ENCODE peak calls at places on chromosomes 3 and 15, in six cellular contexts. T is mammary epithelial cell; K is activated CD8-positive, alpha-beta T cell treated with anti-CD3 and anti-CD28 coated beads for 36 hours; W is fibroblast of lung; H is GM13977; L is fibroblast of the aortic adventitia. A is an unnamed sample.

GRCh38 chr3:112604536-112604935 is 36.4 kb downstream of the CCDC80 start:
- DNase-seq in T (no peak), K (no peak), W (peak; percentile 91), H (no peak), L (peak; percentile 94), A (peak; percentile 79)

GRCh38 chr3:178671261-178672191 is 135.3 kb downstream of the KCNMB2 start:
- DNase-seq in T (peak; percentile 84), K (no peak), W (peak; percentile 58), H (no peak), L (peak; percentile 1), A (peak; percentile 11)

GRCh38 chr15:47374222-47374621 is 343.1 kb upstream of the SEMA6D start:
- DNase-seq in T (peak; percentile 23), K (no peak), W (no peak), H (no peak), L (peak; percentile 44), A (peak; percentile 34)

GRCh38 chr3:25155696-25156471 is 272.2 kb upstream of the RARB start:
- DNase-seq in T (no peak), K (no peak), W (peak; percentile 81), H (no peak), L (no peak), A (no peak)

GRCh38 chr3:194711913-194712312 is 26.2 kb downstream of the FAM43A start:
- DNase-seq in T (peak; percentile 88), K (no peak), W (peak; percentile 93), H (no peak), L (peak; percentile 62), A (peak; percentile 92)

GRCh38 chr15:73647259-73648026 is 14.3 kb upstream of the NPTN start:
- DNase-seq in T (peak; percentile 80), K (no peak), W (no peak), H (no peak), L (no peak), A (peak; percentile 24)

GRCh38 chr3:114216186-114216970 is 21.0 kb downstream of the ZNF80 start:
- DNase-seq in T (no peak), K (no peak), W (peak; percentile 79), H (no peak), L (peak; percentile 85), A (peak; percentile 68)

GRCh38 chr3:164723396-164723795 is 354.9 kb downstream of the SI start:
- DNase-seq in T (no peak), K (no peak), W (no peak), H (no peak), L (no peak), A (no peak)

GRCh38 chr15:52254331-52254730 is 41.3 kb downstream of the MYO5C start:
- DNase-seq in T (no peak), K (no peak), W (no peak), H (no peak), L (no peak), A (no peak)

GRCh38 chr3:45689787-45690145 is 570 bp downstream of the SACM1L start:
- DNase-seq in T (no peak), K (no peak), W (no peak), H (no peak), L (no peak), A (no peak)

GRCh38 chr3:71092665-71093064 is 490.9 kb downstream of the FOXP1 start:
- DNase-seq in T (no peak), K (no peak), W (no peak), H (no peak), L (no peak), A (no peak)

GRCh38 chr3:60048447-60048848 is 998.6 kb upstream of the CFAP20DC start:
- DNase-seq in T (no peak), K (peak; percentile 72), W (no peak), H (no peak), L (no peak), A (no peak)

DNA sequence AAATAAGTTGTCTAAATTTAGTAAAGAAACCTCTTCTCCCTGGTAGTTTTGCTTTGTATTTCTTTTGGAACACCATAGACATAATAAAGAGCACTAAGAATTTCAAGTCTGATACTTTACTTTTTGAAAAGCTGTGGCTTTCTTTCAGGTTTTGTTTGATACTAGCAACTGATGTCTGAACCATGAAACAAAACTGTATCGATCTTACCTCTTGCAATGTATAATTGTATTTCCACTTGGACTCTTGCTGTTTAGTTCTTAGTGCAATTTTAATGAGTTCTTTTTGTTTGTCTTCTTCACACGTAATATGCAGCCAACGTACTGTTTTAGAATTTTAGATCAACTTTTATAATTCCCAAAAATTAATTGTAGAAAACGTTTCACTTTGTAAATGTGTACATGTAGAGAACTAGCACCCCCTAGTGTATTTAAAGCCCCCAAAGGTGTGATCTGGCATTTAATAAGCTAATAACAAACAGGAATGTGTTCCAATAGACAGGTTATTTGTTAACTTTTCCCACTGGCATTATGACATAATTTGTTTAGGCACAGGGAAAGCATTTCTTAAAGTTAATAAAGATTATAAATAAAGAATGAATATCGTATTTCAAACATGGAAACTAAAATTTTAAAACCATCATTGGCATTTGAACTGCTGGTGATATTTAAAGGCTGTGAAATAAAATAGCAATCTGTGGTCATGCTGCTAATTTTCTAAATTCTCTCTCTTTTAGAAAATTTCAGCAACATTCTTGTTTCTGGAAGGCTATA is 289.1 kb upstream of the DNAJC19 start:
- DNase-seq in T (no peak), K (no peak), W (no peak), H (peak; percentile 9), L (peak; percentile 19), A (no peak)
- TF ChIP-seq CTCF in T (peak; percentile 18), K (peak; percentile 41), W (no peak), H (peak; percentile 37), L (peak; percentile 22), A (no peak)

GRCh38 chr3:42749753-42750231 is 23.3 kb downstream of the CCDC13 start:
- DNase-seq in T (peak; percentile 16), K (no peak), W (no peak), H (peak; percentile 38), L (no peak), A (peak; percentile 28)
- TF ChIP-seq CTCF in T (peak; percentile 74), K (no peak), W (peak; percentile 55), H (peak; percentile 40), L (peak; percentile 60), A (peak; percentile 80)

GRCh38 chr15:62840518-62841268 is 201.9 kb upstream of the TPM1 start:
- DNase-seq in T (no peak), K (no peak), W (peak; percentile 63), H (no peak), L (no peak), A (no peak)
- TF ChIP-seq CTCF in T (no peak), K (no peak), W (no peak), H (no peak), L (no peak), A (no peak)

DNA sequence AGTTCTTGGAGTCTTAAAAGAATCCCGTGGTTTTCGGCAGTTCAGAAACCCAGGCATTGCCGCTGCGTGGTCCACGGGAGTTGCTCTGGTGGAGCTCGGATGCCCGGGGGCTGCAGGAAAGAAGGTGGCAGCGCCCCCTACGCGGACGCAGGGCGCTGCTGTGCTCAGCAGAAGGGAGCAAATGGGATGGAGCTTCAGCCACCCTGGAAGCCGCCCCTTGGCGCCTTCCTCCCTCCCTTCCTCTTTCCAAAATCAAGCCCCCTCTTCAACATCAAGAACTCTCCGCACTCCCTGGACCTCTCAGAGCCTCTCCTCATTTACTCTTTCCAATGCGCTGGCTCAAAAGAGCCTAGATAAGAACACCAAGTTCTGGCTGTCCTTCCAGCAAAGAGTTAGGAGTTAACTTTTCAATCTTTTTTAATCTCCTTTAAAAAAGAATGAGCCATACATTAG is 880 bp upstream of the CHRNA7 start:
- DNase-seq in T (no peak), K (no peak), W (no peak), H (no peak), L (no peak), A (no peak)
- TF ChIP-seq CTCF in T (no peak), K (no peak), W (no peak), H (peak; percentile 21), L (no peak), A (no peak)

DNA sequence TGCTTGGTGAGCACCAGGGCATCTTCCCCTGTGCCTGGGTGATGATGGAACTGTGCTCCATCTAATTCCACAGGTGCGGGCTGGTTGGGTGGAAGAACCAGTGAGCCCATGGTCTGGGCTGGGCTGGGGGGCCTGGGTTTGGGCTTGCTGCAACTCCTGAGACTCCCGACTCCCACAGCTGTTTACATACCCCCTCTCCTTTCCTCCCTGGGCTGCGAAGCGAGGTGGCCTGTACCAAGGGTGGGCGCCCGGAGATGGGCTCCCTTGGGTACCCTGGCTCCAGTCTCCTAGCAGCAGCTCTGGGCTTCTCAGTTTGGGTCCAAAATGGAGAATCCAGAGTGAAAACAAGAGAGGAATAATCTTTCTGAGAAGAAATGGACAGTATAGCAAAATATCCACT is 5.6 kb downstream of the FAM98B start:
- DNase-seq in T (no peak), K (no peak), W (no peak), H (no peak), L (no peak), A (no peak)
- TF ChIP-seq CTCF in T (no peak), K (no peak), W (no peak), H (no peak), L (no peak), A (no peak)

DNA sequence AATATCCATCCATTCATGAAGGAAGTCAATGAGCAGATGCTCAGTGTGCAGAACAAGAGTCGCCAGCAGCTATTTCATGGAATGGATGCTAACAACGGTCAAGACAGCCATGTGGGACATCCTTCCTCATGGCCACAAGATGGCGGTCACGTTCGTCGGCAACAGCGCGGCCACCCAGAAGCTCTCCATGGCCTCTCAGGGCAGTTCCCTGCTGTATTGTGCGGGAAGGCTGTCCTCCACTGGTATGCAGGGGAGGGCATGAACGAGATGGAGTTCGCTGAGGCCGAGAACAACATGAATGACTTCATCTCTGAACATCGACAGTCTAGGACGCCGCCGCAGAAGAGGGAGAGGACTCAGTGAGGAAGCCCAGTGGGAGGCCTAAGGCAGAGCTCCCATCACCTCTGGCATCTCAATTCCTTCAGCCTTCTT is 208.3 kb downstream of the TJP1 start:
- DNase-seq in T (no peak), K (no peak), W (no peak), H (no peak), L (no peak), A (no peak)
- TF ChIP-seq CTCF in T (no peak), K (no peak), W (no peak), H (no peak), L (no peak), A (peak; percentile 37)

GRCh38 chr3:12824299-12824698 is 17.1 kb downstream of the RPL32 start:
- DNase-seq in T (no peak), K (no peak), W (no peak), H (no peak), L (no peak), A (no peak)
- TF ChIP-seq CTCF in T (no peak), K (no peak), W (no peak), H (no peak), L (no peak), A (no peak)

A was measured in HFFc6.